ENCODE peak calls at places on chromosomes 4 and X, in six cellular contexts. One of them, this sample, is unnamed. For H3K9me3, the result is how much of the 10 kb centered on the place peaks cover.

GRCh38 chr4:99586747-99587146 is 12.1 kb downstream of the MTTP start:
- DNase-seq in transverse colon: no peak
- DNase-seq in PC-9: no peak
- DNase-seq in RWPE2: no peak
- DNase-seq in psoas muscle: no peak
- DNase-seq in sigmoid colon: no peak
- DNase-seq in this sample: no peak

GRCh38 chr4:80619070-80619674 is 283.6 kb downstream of the CFAP299 start:
- DNase-seq in sigmoid colon: no peak
- DNase-seq in PC-9: no peak
- DNase-seq in transverse colon: no peak
- DNase-seq in RWPE2: no peak
- DNase-seq in psoas muscle: no peak
- DNase-seq in this sample: no peak

GRCh38 chr4:34250562-34250961 is 1993.8 kb downstream of the ARAP2 start:
- DNase-seq in transverse colon: no peak
- DNase-seq in psoas muscle: no peak
- DNase-seq in RWPE2: no peak
- DNase-seq in PC-9: no peak
- DNase-seq in sigmoid colon: no peak
- DNase-seq in this sample: no peak

GRCh38 chrX:19709812-19710518 is 177.4 kb downstream of the SH3KBP1 start:
- DNase-seq in PC-9: peak
- DNase-seq in transverse colon: no peak
- DNase-seq in RWPE2: peak
- DNase-seq in sigmoid colon: no peak
- DNase-seq in psoas muscle: no peak
- DNase-seq in this sample: no peak

GRCh38 chr4:166902941-166903340 is 331.4 kb downstream of the SPOCK3 start:
- DNase-seq in psoas muscle: no peak
- DNase-seq in transverse colon: no peak
- DNase-seq in sigmoid colon: no peak
- DNase-seq in RWPE2: no peak
- DNase-seq in PC-9: no peak
- DNase-seq in this sample: no peak

GRCh38 chrX:70921709-70922352 is 9.1 kb downstream of the SLC7A3 start:
- DNase-seq in transverse colon: no peak
- DNase-seq in psoas muscle: no peak
- DNase-seq in PC-9: no peak
- DNase-seq in RWPE2: no peak
- DNase-seq in sigmoid colon: no peak
- DNase-seq in this sample: no peak

GRCh38 chr4:18020671-18021469 is 685 bp downstream of the LCORL start:
- DNase-seq in psoas muscle: peak
- DNase-seq in PC-9: no peak
- DNase-seq in RWPE2: peak
- DNase-seq in transverse colon: peak
- DNase-seq in sigmoid colon: peak
- DNase-seq in this sample: peak

GRCh38 chr4:99436976-99437655 is 2.0 kb upstream of the ADH7 start:
- DNase-seq in RWPE2: no peak
- DNase-seq in psoas muscle: no peak
- DNase-seq in transverse colon: no peak
- DNase-seq in PC-9: no peak
- DNase-seq in sigmoid colon: no peak
- DNase-seq in this sample: no peak

GRCh38 chr4:87835732-87836131 is 3.0 kb downstream of the MEPE start:
- DNase-seq in transverse colon: no peak
- DNase-seq in psoas muscle: no peak
- DNase-seq in PC-9: no peak
- DNase-seq in sigmoid colon: no peak
- DNase-seq in RWPE2: no peak
- DNase-seq in this sample: no peak
- TF ChIP-seq CTCF in transverse colon: no peak
- TF ChIP-seq CTCF in psoas muscle: no peak
- TF ChIP-seq CTCF in PC-9: no peak
- TF ChIP-seq CTCF in sigmoid colon: no peak
- TF ChIP-seq CTCF in RWPE2: no peak
- TF ChIP-seq CTCF in this sample: no peak

GRCh38 chrX:154660506-154660905 is 7.1 kb upstream of the CTAG2 start:
- DNase-seq in psoas muscle: no peak
- DNase-seq in PC-9: no peak
- DNase-seq in RWPE2: no peak
- DNase-seq in sigmoid colon: no peak
- DNase-seq in transverse colon: no peak
- DNase-seq in this sample: no peak
- H3K9me3 ChIP-seq in psoas muscle: under half
- H3K9me3 ChIP-seq in PC-9: under half
- H3K9me3 ChIP-seq in RWPE2: under half
- H3K9me3 ChIP-seq in sigmoid colon: under half
- H3K9me3 ChIP-seq in transverse colon: under half
- H3K9me3 ChIP-seq in this sample: under half

GRCh38 chr4:2289955-2290333 is 28.0 kb upstream of the MXD4 start:
- DNase-seq in psoas muscle: no peak
- DNase-seq in RWPE2: no peak
- DNase-seq in PC-9: no peak
- DNase-seq in transverse colon: no peak
- DNase-seq in sigmoid colon: peak
- DNase-seq in this sample: no peak
- H3K27ac ChIP-seq in psoas muscle: no peak
- H3K27ac ChIP-seq in RWPE2: no peak
- H3K27ac ChIP-seq in PC-9: no peak
- H3K27ac ChIP-seq in transverse colon: no peak
- H3K27ac ChIP-seq in sigmoid colon: no peak
- H3K27ac ChIP-seq in this sample: no peak

GRCh38 chr4:109559983-109560686 is at the start of gene MCUB:
- DNase-seq in RWPE2: peak
- DNase-seq in PC-9: peak
- DNase-seq in sigmoid colon: peak
- DNase-seq in transverse colon: peak
- DNase-seq in psoas muscle: peak
- DNase-seq in this sample: peak
- TF ChIP-seq CTCF in RWPE2: no peak
- TF ChIP-seq CTCF in PC-9: no peak
- TF ChIP-seq CTCF in sigmoid colon: no peak
- TF ChIP-seq CTCF in transverse colon: no peak
- TF ChIP-seq CTCF in psoas muscle: no peak
- TF ChIP-seq CTCF in this sample: no peak

DNA sequence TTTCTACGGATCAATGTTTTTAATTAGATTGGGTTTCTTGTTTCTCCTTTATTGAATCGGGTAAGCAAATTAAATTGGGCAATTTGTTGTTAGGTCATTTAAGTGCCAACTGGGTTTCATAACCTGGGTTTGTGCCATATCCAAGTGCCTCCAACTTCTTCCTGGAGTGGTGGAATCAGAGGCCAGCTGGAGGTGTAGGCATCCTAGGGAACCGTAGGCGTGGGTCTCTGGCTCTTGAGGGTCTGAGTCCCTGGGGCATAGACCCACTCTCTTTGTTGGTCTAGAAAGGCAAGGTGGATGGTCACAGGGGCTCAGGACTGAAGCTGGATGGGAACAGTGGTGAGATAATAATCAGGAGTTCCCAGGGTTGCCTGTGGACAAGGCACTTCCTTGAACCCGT is 18.3 kb downstream of the CNGA2 start:
- DNase-seq in transverse colon: no peak
- DNase-seq in RWPE2: no peak
- DNase-seq in psoas muscle: no peak
- DNase-seq in sigmoid colon: no peak
- DNase-seq in PC-9: no peak
- DNase-seq in this sample: no peak
- H3K9me3 ChIP-seq in transverse colon: under half
- H3K9me3 ChIP-seq in RWPE2: under half
- H3K9me3 ChIP-seq in psoas muscle: under half
- H3K9me3 ChIP-seq in sigmoid colon: under half
- H3K9me3 ChIP-seq in PC-9: under half
- H3K9me3 ChIP-seq in this sample: under half

DNA sequence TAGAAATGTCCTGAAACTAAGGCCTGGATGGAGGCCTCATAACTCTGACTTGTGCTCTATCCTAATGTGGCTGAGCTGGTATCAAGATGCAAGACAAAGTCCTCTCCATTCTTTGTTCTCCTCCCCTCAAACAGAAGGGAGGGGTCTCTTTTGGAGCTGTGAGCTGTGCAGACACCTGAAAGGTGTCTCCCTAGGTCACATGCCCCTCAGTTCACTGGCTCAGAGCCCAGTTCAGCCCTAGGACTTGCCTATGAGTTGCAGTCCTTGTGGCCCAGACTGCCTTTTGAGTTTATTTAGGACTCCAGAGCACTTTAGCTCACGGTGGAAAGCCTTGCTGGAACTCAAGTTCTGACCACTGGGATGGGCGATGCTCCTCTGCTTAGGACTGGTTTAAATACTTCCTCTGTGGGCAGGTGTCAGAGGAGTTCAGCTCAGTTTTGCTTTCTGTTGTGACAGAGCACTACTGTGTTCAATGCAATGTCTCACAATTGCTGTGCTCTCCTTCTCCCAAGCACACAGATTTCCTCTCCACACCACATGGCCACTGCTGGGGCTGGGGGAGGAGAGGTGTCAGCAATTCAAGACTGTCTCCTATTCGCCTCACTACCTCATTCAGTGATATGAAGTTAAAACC is 84.8 kb upstream of the ZNF827 start:
- DNase-seq in psoas muscle: no peak
- DNase-seq in transverse colon: no peak
- DNase-seq in RWPE2: no peak
- DNase-seq in PC-9: no peak
- DNase-seq in sigmoid colon: no peak
- DNase-seq in this sample: no peak
- H3K27ac ChIP-seq in psoas muscle: no peak
- H3K27ac ChIP-seq in transverse colon: no peak
- H3K27ac ChIP-seq in RWPE2: no peak
- H3K27ac ChIP-seq in PC-9: no peak
- H3K27ac ChIP-seq in sigmoid colon: no peak
- H3K27ac ChIP-seq in this sample: no peak

DNA sequence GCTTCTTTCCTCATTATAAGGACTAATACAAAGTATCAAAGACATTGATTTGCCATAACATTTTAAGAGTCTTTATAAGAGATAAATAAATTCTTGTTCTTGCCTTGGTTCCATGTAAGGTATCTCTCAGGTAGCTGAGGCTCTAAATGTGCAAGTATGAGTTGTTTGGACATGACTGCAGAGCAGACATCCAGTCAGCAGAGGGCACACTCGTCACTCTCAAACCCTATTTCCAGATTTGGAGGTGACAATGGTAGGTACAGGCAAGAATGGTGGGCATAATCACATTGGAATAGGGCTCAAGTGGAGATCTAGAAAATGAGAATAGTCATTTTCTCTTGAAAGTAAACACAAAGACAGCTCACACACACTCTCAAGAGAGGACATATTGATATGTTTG is 133.3 kb upstream of the ZIC3 start:
- DNase-seq in PC-9: no peak
- DNase-seq in sigmoid colon: no peak
- DNase-seq in psoas muscle: no peak
- DNase-seq in RWPE2: no peak
- DNase-seq in transverse colon: no peak
- DNase-seq in this sample: no peak
- TF ChIP-seq CTCF in PC-9: peak
- TF ChIP-seq CTCF in sigmoid colon: peak
- TF ChIP-seq CTCF in psoas muscle: no peak
- TF ChIP-seq CTCF in RWPE2: no peak
- TF ChIP-seq CTCF in transverse colon: no peak
- TF ChIP-seq CTCF in this sample: no peak

GRCh38 chr4:37845201-37845600 is 18.7 kb downstream of the PGM2 start:
- DNase-seq in RWPE2: no peak
- DNase-seq in psoas muscle: no peak
- DNase-seq in transverse colon: no peak
- DNase-seq in PC-9: no peak
- DNase-seq in sigmoid colon: no peak
- DNase-seq in this sample: no peak
- H3K9me3 ChIP-seq in RWPE2: under half
- H3K9me3 ChIP-seq in psoas muscle: under half
- H3K9me3 ChIP-seq in transverse colon: under half
- H3K9me3 ChIP-seq in PC-9: under half
- H3K9me3 ChIP-seq in sigmoid colon: under half
- H3K9me3 ChIP-seq in this sample: under half

This sample was measured in lung.